ENCODE peak calls at places on chromosomes 13 and 19, in five cellular contexts. B is H1, P is GM12878, G is K562, N is HepG2. O is an unnamed sample.

GRCh38 chr19:34481861-34482379 is 362 bp downstream of the WTIP start:
- DNase-seq in P (no peak), B (peak), N (no peak), G (no peak), O (no peak)

GRCh38 chr13:108288741-108289140 is 19.2 kb downstream of the TNFSF13B start:
- DNase-seq in N (no peak), B (no peak), G (no peak), P (no peak), O (peak)

GRCh38 chr13:65719831-65720230 is 1510.3 kb downstream of the PCDH9 start:
- DNase-seq in G (no peak), P (no peak), N (no peak), B (no peak), O (no peak)

GRCh38 chr13:80399340-80400163 is 58.6 kb upstream of the SPRY2 start:
- DNase-seq in P (peak), G (no peak), N (no peak), B (no peak), O (no peak)

GRCh38 chr13:95341441-95341840 is 40.2 kb upstream of the ABCC4 start:
- DNase-seq in P (no peak), N (no peak), G (no peak), B (no peak), O (no peak)

GRCh38 chr19:17944301-17944700 is 11.5 kb downstream of the CCDC124 start:
- DNase-seq in G (no peak), B (no peak), N (no peak), P (no peak), O (no peak)

GRCh38 chr19:19429361-19429760 is 23.9 kb downstream of the GATAD2A start:
- DNase-seq in P (no peak), B (no peak), N (no peak), G (no peak), O (no peak)

GRCh38 chr13:113601166-113602070 is 16.9 kb downstream of the TFDP1 start:
- DNase-seq in B (no peak), G (no peak), P (no peak), N (no peak), O (no peak)

GRCh38 chr13:98565726-98566577 is 11.0 kb downstream of the STK24 start:
- DNase-seq in N (no peak), P (no peak), B (no peak), G (no peak), O (no peak)

GRCh38 chr19:8512115-8512967 is 1.6 kb downstream of the ZNF414 start:
- DNase-seq in P (no peak), G (peak), B (peak), N (peak), O (peak)

GRCh38 chr13:27018882-27019281 is 152.7 kb downstream of the USP12 start:
- DNase-seq in G (no peak), B (no peak), P (no peak), N (no peak), O (peak)

GRCh38 chr19:7348587-7349230 is at the start of gene ARHGEF18:
- DNase-seq in G (no peak), P (peak), N (no peak), B (no peak), O (no peak)

GRCh38 chr13:114143806-114144605 is 11.6 kb upstream of the RASA3 start:
- DNase-seq in P (no peak), G (peak), N (peak), B (peak), O (peak)

GRCh38 chr13:109326601-109327000 is 459.8 kb downstream of the IRS2 start:
- DNase-seq in P (no peak), N (no peak), B (no peak), G (no peak), O (no peak)

GRCh38 chr19:11581740-11582139 is 4.3 kb upstream of the ACP5 start:
- DNase-seq in P (peak), N (no peak), G (peak), B (no peak), O (no peak)

GRCh38 chr13:31756346-31756745 is 17.0 kb downstream of the RXFP2 start:
- DNase-seq in G (no peak), B (no peak), P (no peak), N (no peak), O (no peak)

GRCh38 chr19:14563989-14564650 is 7.7 kb downstream of the NDUFB7 start:
- DNase-seq in G (peak), N (no peak), B (peak), P (no peak), O (peak)

GRCh38 chr13:113345486-113345885 is 18.4 kb downstream of the GRTP1 start:
- DNase-seq in G (no peak), B (no peak), P (no peak), N (no peak), O (no peak)

GRCh38 chr19:12641456-12641855 is 25.1 kb downstream of the MAN2B1 start:
- DNase-seq in G (no peak), P (no peak), B (no peak), N (no peak), O (no peak)

GRCh38 chr13:51221674-51222509 is at the start of gene FAM124A:
- DNase-seq in G (peak), B (peak), P (no peak), N (no peak), O (peak)

GRCh38 chr13:34277971-34278370 is 460.0 kb downstream of the RFC3 start:
- DNase-seq in B (no peak), P (no peak), N (no peak), G (no peak), O (no peak)

GRCh38 chr13:25065974-25066770 is 29.8 kb upstream of the PABPC3 start:
- DNase-seq in B (no peak), P (no peak), N (no peak), G (no peak), O (no peak)

GRCh38 chr13:80116107-80116506 is 224.8 kb downstream of the SPRY2 start:
- DNase-seq in B (no peak), G (no peak), N (no peak), P (no peak), O (no peak)

GRCh38 chr19:900302-901111 is 7.2 kb downstream of the RNU6-9 start:
- DNase-seq in G (peak), P (no peak), B (peak), N (no peak), O (peak)

GRCh38 chr19:5792224-5792623 is 1.3 kb upstream of the DUS3L start:
- DNase-seq in G (no peak), P (no peak), N (no peak), B (no peak), O (no peak)

GRCh38 chr19:35262101-35262761 is 6.5 kb upstream of the USF2 start:
- DNase-seq in P (no peak), B (no peak), G (no peak), N (no peak), O (no peak)

GRCh38 chr19:27752530-27753184 is 1460.3 kb downstream of the UQCRFS1 start:
- DNase-seq in P (no peak), B (no peak), N (no peak), G (no peak), O (no peak)

GRCh38 chr19:36093146-36093662 is 17.7 kb upstream of the OVOL3 start:
- DNase-seq in B (no peak), N (no peak), G (no peak), P (peak), O (no peak)

GRCh38 chr13:39910041-39910440 is 254.6 kb downstream of the COG6 start:
- DNase-seq in B (no peak), G (no peak), P (no peak), N (no peak), O (no peak)

GRCh38 chr19:6196361-6196760 is 60.9 kb downstream of the ACSBG2 start:
- DNase-seq in G (no peak), B (no peak), P (no peak), N (no peak), O (no peak)

GRCh38 chr19:5863030-5863665 is 7.2 kb downstream of the FUT5 start:
- DNase-seq in P (no peak), G (no peak), B (no peak), N (no peak), O (no peak)

GRCh38 chr19:32615569-32615968 is 34.6 kb downstream of the PDCD5 start:
- DNase-seq in G (no peak), P (no peak), B (no peak), N (no peak), O (no peak)

GRCh38 chr19:20077791-20078463 is at the start of gene ZNF90:
- DNase-seq in N (peak), P (peak), B (peak), G (peak), O (peak)

GRCh38 chr19:30149300-30149699 is 207.3 kb downstream of the URI1 start:
- DNase-seq in B (no peak), G (no peak), N (no peak), P (no peak), O (no peak)

GRCh38 chr19:37855098-37855497 is 51.3 kb downstream of the WDR87 start:
- DNase-seq in P (no peak), G (no peak), B (no peak), N (no peak), O (peak)

GRCh38 chr13:74715718-74716117 is 581.5 kb upstream of the KLF12 start:
- DNase-seq in G (no peak), B (no peak), P (no peak), N (no peak), O (no peak)

GRCh38 chr19:44308011-44308410 is 3.2 kb upstream of the ZNF235 start:
- DNase-seq in P (no peak), N (no peak), B (no peak), G (no peak), O (no peak)

GRCh38 chr19:18160792-18161690 is 8.1 kb downstream of the PIK3R2 start:
- DNase-seq in N (peak), P (no peak), B (peak), G (peak), O (peak)

DNA sequence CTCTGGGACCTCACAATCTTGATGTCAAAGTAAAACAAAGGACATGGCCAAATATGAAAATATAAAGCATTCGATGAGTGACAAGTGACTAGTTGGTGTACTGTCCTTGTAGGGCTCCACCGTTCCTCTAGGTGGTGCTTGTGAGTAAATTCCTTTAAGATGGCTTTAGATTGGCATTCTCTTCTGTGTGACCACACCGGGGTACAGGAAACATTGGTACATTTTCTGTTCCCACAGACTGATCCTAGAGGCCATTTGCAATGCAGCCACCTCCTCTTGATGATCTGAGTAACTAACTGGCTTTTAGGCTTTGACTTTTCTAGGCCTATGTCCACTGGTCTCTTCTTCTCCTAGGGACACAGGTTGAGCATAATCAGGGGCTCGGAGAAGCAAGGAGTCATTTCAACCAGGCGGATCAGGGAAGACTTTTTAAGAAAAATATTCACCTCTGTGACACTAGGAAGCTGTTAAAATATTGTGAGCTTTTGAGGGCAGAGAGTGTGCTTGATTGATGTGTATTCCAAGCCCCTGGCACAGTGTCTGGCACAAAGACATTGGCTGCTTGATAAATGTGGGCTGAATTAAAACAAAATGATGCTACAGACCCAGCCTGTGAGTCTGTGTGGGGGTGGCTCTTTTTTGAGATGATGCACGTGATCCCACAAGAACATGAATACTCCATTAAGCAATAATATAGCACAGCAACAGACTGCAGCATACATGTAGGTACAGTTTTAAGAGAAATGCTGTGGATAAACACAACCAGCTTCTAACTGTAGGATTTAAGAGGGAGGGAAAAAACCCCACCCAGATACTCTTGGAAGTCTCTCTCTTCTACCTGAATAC is 21.0 kb downstream of the EPSTI1 start:
- DNase-seq in P (no peak), G (peak), B (peak), N (peak), O (peak)
- TF ChIP-seq CREB1 in P (no peak), G (no peak), B (no peak), N (no peak), O (no peak)

DNA sequence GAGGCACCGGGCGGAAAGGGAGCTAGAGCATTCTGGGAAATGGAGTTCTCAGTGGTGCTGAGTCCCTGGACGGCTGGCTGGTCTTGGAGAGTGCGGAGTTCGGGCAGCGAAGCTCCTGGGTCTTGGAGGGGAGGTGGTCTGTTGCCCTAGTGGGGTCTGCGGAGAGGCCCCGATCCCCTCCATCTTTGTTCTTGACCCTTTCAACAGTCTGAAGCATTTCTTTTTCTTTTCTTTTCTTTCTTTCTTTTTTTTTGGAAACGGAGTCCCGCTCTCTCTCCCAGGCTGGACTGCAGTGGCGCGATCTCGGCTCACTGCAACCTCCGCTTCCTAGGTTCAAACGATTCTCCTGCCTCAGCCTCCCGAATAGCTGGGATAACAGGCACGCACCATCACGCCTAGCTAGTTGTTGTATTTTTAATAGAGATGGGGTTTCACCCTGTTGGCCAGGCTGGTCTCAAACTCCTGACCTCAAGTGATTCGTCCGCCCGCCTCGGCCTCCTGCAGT is 440 bp upstream of the SYMPK start:
- DNase-seq in B (no peak), G (no peak), N (no peak), P (no peak), O (no peak)
- TF ChIP-seq EZH2 in B (no peak), G (no peak), N (no peak), P (no peak), O (no peak)

DNA sequence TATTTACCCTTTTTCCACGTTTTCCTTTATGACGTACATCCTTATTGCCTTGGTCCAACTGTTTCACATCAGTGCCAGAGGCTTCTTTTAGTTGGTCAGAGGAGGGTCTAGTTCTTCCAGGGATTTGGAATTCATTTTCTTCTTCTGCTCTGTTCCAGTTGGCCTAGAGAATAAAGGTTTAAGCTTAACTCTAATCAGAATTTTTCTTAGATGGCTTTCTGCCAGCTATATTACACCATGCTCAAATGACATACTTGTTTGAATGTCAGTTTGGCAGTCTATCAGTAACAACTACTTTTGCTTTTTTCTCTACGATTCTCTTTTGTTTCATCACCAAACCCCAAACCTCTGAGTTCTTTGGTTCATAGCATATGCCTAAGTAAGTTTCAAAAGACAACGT is 16.8 kb downstream of the SPART start:
- DNase-seq in N (no peak), P (no peak), G (no peak), B (no peak), O (no peak)
- TF ChIP-seq CREB1 in N (no peak), P (no peak), G (no peak), B (no peak), O (no peak)

GRCh38 chr19:53907690-53908089 is 1.4 kb upstream of the CACNG7 start:
- DNase-seq in G (no peak), N (no peak), P (no peak), B (no peak), O (no peak)

GRCh38 chr19:53904909-53905308 is 4.2 kb upstream of the CACNG7 start:
- DNase-seq in N (no peak), B (no peak), P (no peak), G (no peak), O (no peak)

GRCh38 chr19:53907193-53907581 is 1.9 kb upstream of the CACNG7 start:
- DNase-seq in P (no peak), N (no peak), B (no peak), G (no peak), O (peak)

GRCh38 chr19:53905787-53906186 is 3.3 kb upstream of the CACNG7 start:
- DNase-seq in B (no peak), G (no peak), N (no peak), P (no peak), O (peak)

DNA sequence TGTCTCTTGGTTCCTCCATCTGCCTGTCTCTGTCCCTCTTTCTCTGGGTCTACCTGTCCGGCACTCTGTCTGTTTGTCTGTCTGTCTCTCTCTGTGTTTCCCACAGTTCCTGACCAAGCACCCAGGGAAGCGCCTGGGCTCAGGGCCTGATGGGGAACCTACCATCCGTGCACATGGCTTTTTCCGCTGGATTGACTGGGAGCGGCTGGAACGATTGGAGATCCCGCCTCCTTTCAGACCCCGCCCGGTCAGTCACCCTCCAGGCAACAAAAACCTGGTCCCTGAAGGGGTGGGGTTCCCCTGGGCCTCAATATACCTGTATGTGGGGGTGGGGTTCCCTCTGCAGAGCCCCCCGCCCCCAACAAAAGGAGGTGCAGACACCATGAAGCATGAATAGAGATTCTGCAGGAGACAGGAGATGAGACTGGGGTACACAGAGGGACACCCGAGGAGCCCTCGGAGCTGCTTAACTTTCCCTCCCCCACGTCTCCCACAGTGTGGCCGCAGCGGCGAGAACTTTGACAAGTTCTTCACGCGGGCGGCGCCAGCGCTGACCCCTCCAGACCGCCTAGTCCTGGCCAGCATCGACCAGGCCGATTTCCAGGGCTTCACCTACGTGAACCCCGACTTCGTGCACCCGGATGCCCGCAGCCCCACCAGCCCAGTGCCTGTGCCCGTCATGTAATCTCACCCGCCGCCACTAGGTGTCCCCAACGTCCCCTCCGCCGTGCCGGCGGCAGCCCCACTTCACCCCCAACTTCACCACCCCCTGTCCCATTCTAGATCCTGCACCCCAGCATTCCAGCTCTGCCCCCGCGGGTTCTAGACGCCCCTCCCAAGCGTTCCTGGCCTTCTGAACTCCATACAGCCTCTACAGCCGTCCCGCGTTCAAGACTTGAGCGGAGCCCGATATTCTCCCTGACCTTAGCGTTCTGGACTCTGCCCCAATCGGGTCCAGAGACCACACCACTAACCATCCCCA is 2.6 kb upstream of the CACNG7 start:
- DNase-seq in N (no peak), P (no peak), G (peak), B (peak), O (peak)
- TF ChIP-seq EZH2 in N (peak), P (no peak), G (no peak), B (no peak), O (no peak)

GRCh38 chr13:41978007-41978406 is 17.1 kb upstream of the VWA8 start:
- DNase-seq in P (no peak), N (no peak), B (no peak), G (no peak), O (no peak)
- TF ChIP-seq CREB1 in P (no peak), N (no peak), B (no peak), G (no peak), O (no peak)

GRCh38 chr19:2288743-2289713 is 7.1 kb upstream of the PEAK3 start:
- DNase-seq in B (no peak), P (no peak), N (no peak), G (no peak), O (peak)
- TF ChIP-seq EZH2 in B (no peak), P (no peak), N (peak), G (no peak), O (no peak)

GRCh38 chr19:4367336-4367723 is 24.0 kb downstream of the MPND start:
- DNase-seq in N (no peak), B (peak), G (no peak), P (no peak), O (no peak)
- TF ChIP-seq CREB1 in N (no peak), B (no peak), G (no peak), P (no peak), O (no peak)

O was measured in GM23338.